ENCODE peak calls at places on chromosomes 3 and 15, in five cellular contexts. One of them, this sample, is unnamed.

GRCh38 chr3:40054568-40055222 is 245.3 kb downstream of the MYRIP start:
- DNase-seq in upper lobe of right lung: no peak
- DNase-seq in HepG2: no peak
- DNase-seq in SJSA1: no peak
- DNase-seq in tibial artery: no peak
- DNase-seq in this sample: no peak

GRCh38 chr3:157102098-157102497 is 57.8 kb downstream of the CCNL1 start:
- DNase-seq in tibial artery: no peak
- DNase-seq in HepG2: no peak
- DNase-seq in upper lobe of right lung: no peak
- DNase-seq in SJSA1: no peak
- DNase-seq in this sample: no peak

GRCh38 chr3:141914311-141914710 is 37.9 kb downstream of the ATP1B3 start:
- DNase-seq in HepG2: no peak
- DNase-seq in upper lobe of right lung: no peak
- DNase-seq in SJSA1: no peak
- DNase-seq in tibial artery: no peak
- DNase-seq in this sample: no peak

GRCh38 chr3:137304313-137305056 is 346.7 kb downstream of the IL20RB start:
- DNase-seq in HepG2: no peak
- DNase-seq in tibial artery: no peak
- DNase-seq in upper lobe of right lung: no peak
- DNase-seq in SJSA1: no peak
- DNase-seq in this sample: no peak

GRCh38 chr3:31277582-31277981 is 255.1 kb upstream of the STT3B start:
- DNase-seq in tibial artery: peak; percentile 20
- DNase-seq in upper lobe of right lung: no peak
- DNase-seq in HepG2: no peak
- DNase-seq in SJSA1: no peak
- DNase-seq in this sample: no peak

GRCh38 chr3:13352621-13353131 is 67.4 kb downstream of the NUP210 start:
- DNase-seq in upper lobe of right lung: no peak
- DNase-seq in SJSA1: no peak
- DNase-seq in HepG2: no peak
- DNase-seq in tibial artery: no peak
- DNase-seq in this sample: no peak

GRCh38 chr3:29515451-29515850 is 234.6 kb downstream of the RBMS3 start:
- DNase-seq in upper lobe of right lung: no peak
- DNase-seq in HepG2: no peak
- DNase-seq in SJSA1: peak; percentile 42
- DNase-seq in tibial artery: no peak
- DNase-seq in this sample: no peak

GRCh38 chr3:33798113-33798417 is 365 bp upstream of the PDCD6IP start:
- DNase-seq in HepG2: no peak
- DNase-seq in tibial artery: no peak
- DNase-seq in upper lobe of right lung: no peak
- DNase-seq in SJSA1: no peak
- DNase-seq in this sample: no peak

GRCh38 chr15:76177491-76178040 is 117.8 kb downstream of the TMEM266 start:
- DNase-seq in SJSA1: no peak
- DNase-seq in upper lobe of right lung: no peak
- DNase-seq in HepG2: peak; percentile 20
- DNase-seq in tibial artery: peak; percentile 65
- DNase-seq in this sample: no peak

GRCh38 chr3:99646107-99646435 is 7.7 kb downstream of the COL8A1 start:
- DNase-seq in SJSA1: no peak
- DNase-seq in HepG2: no peak
- DNase-seq in upper lobe of right lung: no peak
- DNase-seq in tibial artery: no peak
- DNase-seq in this sample: no peak

GRCh38 chr3:30644615-30645014 is 38.2 kb downstream of the TGFBR2 start:
- DNase-seq in SJSA1: no peak
- DNase-seq in upper lobe of right lung: no peak
- DNase-seq in HepG2: no peak
- DNase-seq in tibial artery: peak; percentile 85
- DNase-seq in this sample: peak; percentile 83

GRCh38 chr15:60777558-60777957 is 298.6 kb upstream of the ICE2 start:
- DNase-seq in SJSA1: no peak
- DNase-seq in HepG2: no peak
- DNase-seq in upper lobe of right lung: no peak
- DNase-seq in tibial artery: no peak
- DNase-seq in this sample: no peak

GRCh38 chr3:217436-217835 is 20.9 kb downstream of the CHL1 start:
- DNase-seq in upper lobe of right lung: no peak
- DNase-seq in tibial artery: no peak
- DNase-seq in SJSA1: no peak
- DNase-seq in HepG2: no peak
- DNase-seq in this sample: no peak
- H3K9me3 ChIP-seq in upper lobe of right lung: peaks cover 2% of the 10 kb centered on the region
- H3K9me3 ChIP-seq in tibial artery: no peaks in the 10 kb centered on the region
- H3K9me3 ChIP-seq in SJSA1: peaks cover 7% of the 10 kb centered on the region
- H3K9me3 ChIP-seq in HepG2: peaks cover 3% of the 10 kb centered on the region
- H3K9me3 ChIP-seq in this sample: no peaks in the 10 kb centered on the region

GRCh38 chr15:55740479-55740878 is 2.5 kb downstream of the PRTG start:
- DNase-seq in upper lobe of right lung: no peak
- DNase-seq in HepG2: no peak
- DNase-seq in tibial artery: no peak
- DNase-seq in SJSA1: no peak
- DNase-seq in this sample: no peak

GRCh38 chr15:55739641-55740040 is 3.3 kb downstream of the PRTG start:
- DNase-seq in upper lobe of right lung: no peak
- DNase-seq in SJSA1: no peak
- DNase-seq in HepG2: no peak
- DNase-seq in tibial artery: no peak
- DNase-seq in this sample: no peak

GRCh38 chr15:55734641-55735040 is 8.3 kb downstream of the PRTG start:
- DNase-seq in upper lobe of right lung: no peak
- DNase-seq in SJSA1: no peak
- DNase-seq in tibial artery: no peak
- DNase-seq in HepG2: no peak
- DNase-seq in this sample: no peak

GRCh38 chr15:55738715-55739114 is 4.2 kb downstream of the PRTG start:
- DNase-seq in SJSA1: no peak
- DNase-seq in upper lobe of right lung: no peak
- DNase-seq in HepG2: no peak
- DNase-seq in tibial artery: no peak
- DNase-seq in this sample: no peak

DNA sequence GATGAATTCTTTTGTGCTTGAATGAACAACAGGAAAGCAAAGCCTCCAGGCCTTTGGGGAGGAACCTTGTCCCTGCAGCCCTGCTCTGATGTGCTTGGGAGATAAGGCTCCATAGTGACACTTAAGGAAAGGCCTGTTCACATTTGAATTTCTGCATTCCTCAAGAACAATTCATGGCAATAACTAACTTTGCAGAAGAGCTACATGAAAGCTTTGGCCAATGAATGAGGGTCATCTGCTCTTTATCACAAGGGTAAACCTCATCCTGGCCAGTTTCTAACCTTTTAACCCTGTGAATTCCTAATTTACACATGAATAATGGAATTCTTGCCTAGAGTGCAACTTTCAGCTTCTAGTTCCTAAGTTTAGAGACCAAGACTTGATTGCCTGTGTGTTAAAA is 5.6 kb downstream of the PRTG start:
- DNase-seq in upper lobe of right lung: no peak
- DNase-seq in HepG2: no peak
- DNase-seq in tibial artery: no peak
- DNase-seq in SJSA1: no peak
- DNase-seq in this sample: no peak
- H3K4me1 ChIP-seq in upper lobe of right lung: peaks cover 4% of the 10 kb centered on the region
- H3K4me1 ChIP-seq in HepG2: peaks cover 40% of the 10 kb centered on the region
- H3K4me1 ChIP-seq in tibial artery: no peaks in the 10 kb centered on the region
- H3K4me1 ChIP-seq in SJSA1: peaks cover 11% of the 10 kb centered on the region
- H3K4me1 ChIP-seq in this sample: peaks cover 10% of the 10 kb centered on the region

GRCh38 chr15:20340931-20341661 is 200.5 kb downstream of the GOLGA6L6 start:
- DNase-seq in SJSA1: peak; percentile 84
- DNase-seq in tibial artery: peak; percentile 56
- DNase-seq in HepG2: no peak
- DNase-seq in upper lobe of right lung: peak; percentile 90
- DNase-seq in this sample: peak; percentile 79
- H3K9me3 ChIP-seq in SJSA1: peaks cover 13% of the 10 kb centered on the region
- H3K9me3 ChIP-seq in tibial artery: peaks cover 31% of the 10 kb centered on the region
- H3K9me3 ChIP-seq in HepG2: peaks cover 51% of the 10 kb centered on the region
- H3K9me3 ChIP-seq in upper lobe of right lung: peaks cover 8% of the 10 kb centered on the region
- H3K9me3 ChIP-seq in this sample: peaks cover 23% of the 10 kb centered on the region

GRCh38 chr15:77508541-77509505 is 88.1 kb downstream of the HMG20A start:
- DNase-seq in SJSA1: no peak
- DNase-seq in HepG2: no peak
- DNase-seq in tibial artery: peak; percentile 75
- DNase-seq in upper lobe of right lung: peak; percentile 70
- DNase-seq in this sample: no peak
- H3K4me1 ChIP-seq in SJSA1: peaks cover 24% of the 10 kb centered on the region
- H3K4me1 ChIP-seq in HepG2: peaks cover 70% of the 10 kb centered on the region
- H3K4me1 ChIP-seq in tibial artery: no peaks in the 10 kb centered on the region
- H3K4me1 ChIP-seq in upper lobe of right lung: peaks cover 39% of the 10 kb centered on the region
- H3K4me1 ChIP-seq in this sample: no peaks in the 10 kb centered on the region

GRCh38 chr15:20346082-20346805 is 195.4 kb downstream of the GOLGA6L6 start:
- DNase-seq in tibial artery: peak; percentile 15
- DNase-seq in HepG2: no peak
- DNase-seq in upper lobe of right lung: peak; percentile 70
- DNase-seq in SJSA1: no peak
- DNase-seq in this sample: peak; percentile 43
- H3K9me3 ChIP-seq in tibial artery: peaks cover 24% of the 10 kb centered on the region
- H3K9me3 ChIP-seq in HepG2: peaks cover 50% of the 10 kb centered on the region
- H3K9me3 ChIP-seq in upper lobe of right lung: peaks cover 7% of the 10 kb centered on the region
- H3K9me3 ChIP-seq in SJSA1: peaks cover 4% of the 10 kb centered on the region
- H3K9me3 ChIP-seq in this sample: peaks cover 17% of the 10 kb centered on the region

DNA sequence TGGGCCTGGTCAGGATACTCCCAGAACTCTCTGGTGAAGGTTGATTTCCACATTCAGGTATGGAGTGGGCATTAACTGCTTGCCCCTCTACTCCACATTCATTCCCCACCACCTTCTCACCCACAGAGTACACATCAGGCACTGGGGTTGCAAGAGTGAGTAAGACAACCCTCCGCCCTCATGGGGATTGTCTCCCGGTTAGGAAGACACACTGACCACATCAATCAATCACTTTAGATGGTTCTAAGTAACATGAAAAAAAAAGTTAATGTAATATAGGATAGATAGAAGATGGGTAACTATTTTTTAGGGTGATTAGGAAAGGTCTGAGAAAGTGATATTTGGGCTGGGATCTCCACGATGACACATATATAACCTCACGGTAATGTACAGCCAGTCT is 116.0 kb upstream of the NEO1 start:
- DNase-seq in SJSA1: no peak
- DNase-seq in HepG2: no peak
- DNase-seq in upper lobe of right lung: no peak
- DNase-seq in tibial artery: no peak
- DNase-seq in this sample: no peak
- H3K4me1 ChIP-seq in SJSA1: peaks cover 28% of the 10 kb centered on the region
- H3K4me1 ChIP-seq in HepG2: no peaks in the 10 kb centered on the region
- H3K4me1 ChIP-seq in upper lobe of right lung: no peaks in the 10 kb centered on the region
- H3K4me1 ChIP-seq in tibial artery: no peaks in the 10 kb centered on the region
- H3K4me1 ChIP-seq in this sample: no peaks in the 10 kb centered on the region

DNA sequence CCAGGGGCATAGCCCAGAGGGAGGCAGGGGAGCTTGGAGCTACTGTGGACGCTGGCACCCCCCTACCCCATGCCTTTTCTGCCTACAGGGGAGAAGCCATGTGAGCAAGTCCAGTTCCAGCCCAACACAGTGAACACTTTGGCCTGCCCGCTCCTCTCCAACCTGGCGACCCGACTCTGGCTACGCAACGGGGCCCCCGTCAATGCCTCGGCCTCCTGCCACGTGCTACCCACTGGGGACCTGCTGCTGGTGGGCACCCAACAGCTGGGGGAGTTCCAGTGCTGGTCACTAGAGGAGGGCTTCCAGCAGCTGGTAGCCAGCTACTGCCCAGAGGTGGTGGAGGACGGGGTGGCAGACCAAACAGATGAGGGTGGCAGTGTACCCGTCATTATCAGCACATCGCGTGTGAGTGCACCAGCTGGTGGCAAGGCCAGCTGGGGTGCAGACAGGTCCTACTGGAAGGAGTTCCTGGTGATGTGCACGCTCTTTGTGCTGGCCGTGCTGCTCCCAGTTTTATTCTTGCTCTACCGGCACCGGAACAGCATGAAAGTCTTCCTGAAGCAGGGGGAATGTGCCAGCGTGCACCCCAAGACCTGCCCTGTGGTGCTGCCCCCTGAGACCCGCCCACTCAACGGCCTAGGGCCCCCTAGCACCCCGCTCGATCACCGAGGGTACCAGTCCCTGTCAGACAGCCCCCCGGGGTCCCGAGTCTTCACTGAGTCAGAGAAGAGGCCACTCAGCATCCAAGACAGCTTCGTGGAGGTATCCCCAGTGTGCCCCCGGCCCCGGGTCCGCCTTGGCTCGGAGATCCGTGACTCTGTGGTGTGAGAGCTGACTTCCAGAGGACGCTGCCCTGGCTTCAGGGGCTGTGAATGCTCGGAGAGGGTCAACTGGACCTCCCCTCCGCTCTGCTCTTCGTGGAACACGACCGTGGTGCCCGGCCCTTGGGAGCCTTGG is 5.6 kb downstream of the CIB1 start:
- DNase-seq in HepG2: no peak
- DNase-seq in tibial artery: no peak
- DNase-seq in upper lobe of right lung: no peak
- DNase-seq in SJSA1: no peak
- DNase-seq in this sample: no peak
- H3K9me3 ChIP-seq in HepG2: no peaks in the 10 kb centered on the region
- H3K9me3 ChIP-seq in tibial artery: no peaks in the 10 kb centered on the region
- H3K9me3 ChIP-seq in upper lobe of right lung: no peaks in the 10 kb centered on the region
- H3K9me3 ChIP-seq in SJSA1: no peaks in the 10 kb centered on the region
- H3K9me3 ChIP-seq in this sample: no peaks in the 10 kb centered on the region

DNA sequence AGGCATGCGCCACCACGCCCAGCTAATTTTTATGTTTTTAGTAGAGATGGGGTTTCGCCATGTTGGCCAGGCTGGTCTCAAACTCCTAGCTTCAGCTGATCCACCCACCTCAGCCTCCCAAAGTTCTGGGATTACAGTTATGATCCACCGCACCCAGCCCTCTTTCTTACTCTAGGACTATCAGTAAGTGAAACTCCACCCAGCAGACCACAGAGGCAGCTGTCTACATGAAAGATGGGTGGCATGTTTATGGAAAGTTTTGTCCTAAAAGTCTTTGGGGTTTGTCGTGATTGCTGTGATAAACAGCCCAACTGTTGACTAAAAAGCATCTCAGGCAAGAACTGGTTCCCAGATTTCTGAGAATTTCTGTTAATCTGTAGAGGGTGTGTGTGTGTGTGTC is 10.9 kb downstream of the ARL6IP5 start:
- DNase-seq in SJSA1: peak; percentile 43
- DNase-seq in upper lobe of right lung: no peak
- DNase-seq in HepG2: no peak
- DNase-seq in tibial artery: no peak
- DNase-seq in this sample: peak; percentile 67
- H3K4me1 ChIP-seq in SJSA1: peaks cover 54% of the 10 kb centered on the region
- H3K4me1 ChIP-seq in upper lobe of right lung: peaks cover 71% of the 10 kb centered on the region
- H3K4me1 ChIP-seq in HepG2: no peaks in the 10 kb centered on the region
- H3K4me1 ChIP-seq in tibial artery: no peaks in the 10 kb centered on the region
- H3K4me1 ChIP-seq in this sample: peaks cover 35% of the 10 kb centered on the region